ENCODE peak calls at places on chromosomes 7 and 10, in five cellular contexts. Y is neural crest cell, B is AG09309, I is BJ, O is ovary. N is an unnamed sample.

GRCh38 chr7:24050991-24051529 is 232.9 kb upstream of the NPY start:
- DNase-seq in Y (no peak), I (no peak), O (no peak), B (no peak), N (no peak)

GRCh38 chr10:60323171-60323570 is 66.5 kb downstream of the ANK3 start:
- DNase-seq in B (no peak), I (no peak), O (no peak), Y (no peak), N (no peak)

GRCh38 chr10:88129013-88129412 is 265.6 kb downstream of the PTEN start:
- DNase-seq in B (no peak), Y (no peak), I (no peak), O (no peak), N (no peak)

GRCh38 chr7:107958764-107959526 is 44.0 kb downstream of the LAMB1 start:
- DNase-seq in I (peak), O (no peak), Y (no peak), B (peak), N (no peak)

GRCh38 chr10:32943854-32944661 is 14.0 kb downstream of the ITGB1 start:
- DNase-seq in Y (no peak), B (no peak), I (no peak), O (no peak), N (no peak)

GRCh38 chr10:22560391-22561239 is 153.8 kb downstream of the PIP4K2A start:
- DNase-seq in Y (no peak), B (no peak), I (no peak), O (no peak), N (no peak)

GRCh38 chr10:20443094-20443493 is 454.0 kb downstream of the NEBL start:
- DNase-seq in Y (no peak), O (no peak), B (no peak), I (no peak), N (no peak)

GRCh38 chr7:4797858-4798705 is 22.7 kb downstream of the AP5Z1 start:
- DNase-seq in I (no peak), O (peak), B (no peak), Y (peak), N (peak)

GRCh38 chr7:16960566-16960965 is 78.8 kb upstream of the AGR3 start:
- DNase-seq in O (no peak), Y (no peak), I (no peak), B (no peak), N (no peak)

GRCh38 chr10:113454341-113455061 is 98.4 kb upstream of the HABP2 start:
- DNase-seq in B (no peak), O (peak), Y (peak), I (no peak), N (peak)

GRCh38 chr7:14974688-14975087 is 72.1 kb upstream of the DGKB start:
- DNase-seq in Y (no peak), B (no peak), I (no peak), O (no peak), N (no peak)

GRCh38 chr10:63521389-63522128 is at the start of gene REEP3:
- DNase-seq in I (no peak), O (peak), B (peak), Y (peak), N (peak)
- TF ChIP-seq CTCF in I (no peak), O (no peak), B (no peak), Y (no peak), N (no peak)

DNA sequence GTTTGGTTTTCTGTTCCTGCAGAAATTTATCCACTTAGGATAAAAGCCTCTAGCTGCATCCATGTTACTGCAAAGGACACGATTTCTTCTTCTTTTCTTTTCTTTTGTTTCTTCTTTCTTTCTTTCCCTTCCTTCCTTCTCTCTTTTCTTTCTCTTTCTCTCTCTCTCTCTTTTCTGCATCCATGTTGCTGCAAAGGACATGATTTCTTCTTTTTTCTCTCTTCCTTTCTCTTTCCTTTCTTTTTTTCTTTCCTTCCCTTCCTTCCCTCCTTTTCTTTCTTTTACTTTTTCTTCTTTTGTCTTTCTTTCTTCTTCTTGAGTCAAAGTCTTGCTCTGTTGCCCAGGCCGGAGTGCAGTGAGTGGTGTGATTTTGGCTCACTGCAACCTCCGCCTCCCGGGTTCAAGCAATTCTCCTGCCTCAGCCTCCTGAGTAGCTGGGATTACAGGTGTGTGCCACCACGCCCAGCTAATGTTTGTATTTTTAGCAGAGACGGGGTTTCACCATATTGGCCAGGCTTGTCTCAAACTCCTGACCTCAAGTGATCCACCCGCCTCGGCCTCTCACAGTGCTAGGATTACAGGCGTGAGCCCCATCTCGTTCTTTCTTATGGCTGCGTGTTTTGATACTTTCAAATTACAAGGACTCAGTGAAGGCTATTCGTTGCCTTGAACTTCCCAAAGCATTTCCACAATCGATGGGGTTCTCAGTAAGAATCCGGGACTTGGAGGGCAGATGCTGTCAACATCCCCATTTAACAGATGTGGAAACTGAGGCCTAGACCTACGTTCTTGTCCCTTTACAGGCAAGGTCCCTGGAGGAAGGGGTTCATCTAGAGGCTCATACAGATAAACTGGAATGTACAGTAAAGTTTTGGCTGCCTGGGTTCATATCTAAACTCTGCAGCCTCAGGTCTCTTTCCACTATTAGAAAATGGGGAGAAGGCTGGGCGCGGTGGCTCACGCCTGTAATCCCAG is 1.9 kb upstream of the GNB2 start:
- DNase-seq in O (no peak), B (no peak), Y (no peak), I (no peak), N (no peak)
- TF ChIP-seq CTCF in O (no peak), B (no peak), Y (no peak), I (no peak), N (no peak)

GRCh38 chr7:139526578-139527544 is 3.4 kb downstream of the CLEC2L start:
- DNase-seq in Y (no peak), B (peak), O (no peak), I (peak), N (no peak)

GRCh38 chr7:139523988-139524815 is 717 bp downstream of the CLEC2L start:
- DNase-seq in O (no peak), Y (no peak), B (no peak), I (no peak), N (no peak)

GRCh38 chr7:139525239-139525638 is 1.8 kb downstream of the CLEC2L start:
- DNase-seq in Y (no peak), B (no peak), O (no peak), I (no peak), N (no peak)

GRCh38 chr7:139523199-139523941 is at the start of gene CLEC2L:
- DNase-seq in Y (no peak), O (no peak), I (no peak), B (no peak), N (peak)

GRCh38 chr7:139525750-139526149 is 2.3 kb downstream of the CLEC2L start:
- DNase-seq in Y (no peak), O (no peak), I (no peak), B (no peak), N (no peak)
- TF ChIP-seq CTCF in Y (no peak), O (no peak), I (no peak), B (no peak), N (no peak)

DNA sequence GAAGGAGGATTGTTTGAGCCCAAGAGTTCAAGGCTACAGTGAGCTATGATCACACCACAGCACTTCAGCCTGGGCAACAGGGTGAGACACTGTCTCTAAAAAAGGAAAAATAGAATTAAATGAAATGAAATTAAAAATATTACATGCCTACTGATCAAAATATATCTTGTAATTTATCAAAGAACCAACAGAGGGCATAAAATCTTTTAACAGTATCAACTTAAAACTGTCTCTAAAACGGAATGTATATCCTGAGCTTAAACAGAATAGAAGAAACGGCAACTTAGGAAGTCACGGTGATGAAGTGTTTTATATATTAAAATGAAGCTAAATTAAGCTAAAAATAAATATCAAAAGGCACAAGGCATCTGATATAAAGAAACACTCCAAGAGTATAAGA is 78.8 kb downstream of the MTPAP start:
- DNase-seq in I (no peak), B (no peak), O (no peak), Y (no peak), N (no peak)
- TF ChIP-seq CTCF in I (no peak), B (peak), O (no peak), Y (peak), N (peak)

GRCh38 chr10:101400529-101400928 is 46.6 kb downstream of the BTRC start:
- DNase-seq in O (no peak), B (no peak), Y (no peak), I (no peak), N (no peak)

GRCh38 chr10:101397140-101397539 is 43.2 kb downstream of the BTRC start:
- DNase-seq in Y (no peak), B (peak), I (peak), O (no peak), N (peak)

GRCh38 chr10:101405006-101405405 is 51.0 kb downstream of the BTRC start:
- DNase-seq in B (no peak), I (no peak), Y (no peak), O (no peak), N (no peak)

GRCh38 chr10:101403161-101403560 is 49.2 kb downstream of the BTRC start:
- DNase-seq in Y (no peak), I (no peak), O (no peak), B (no peak), N (no peak)

GRCh38 chr10:101402711-101403110 is 48.7 kb downstream of the BTRC start:
- DNase-seq in B (no peak), I (no peak), Y (no peak), O (no peak), N (no peak)
- TF ChIP-seq CTCF in B (no peak), I (no peak), Y (no peak), O (no peak), N (no peak)

GRCh38 chr7:151432658-151433521 is 7.1 kb downstream of the CRYGN start:
- DNase-seq in I (no peak), O (peak), B (no peak), Y (no peak), N (no peak)
- TF ChIP-seq CTCF in I (peak), O (no peak), B (no peak), Y (no peak), N (no peak)

DNA sequence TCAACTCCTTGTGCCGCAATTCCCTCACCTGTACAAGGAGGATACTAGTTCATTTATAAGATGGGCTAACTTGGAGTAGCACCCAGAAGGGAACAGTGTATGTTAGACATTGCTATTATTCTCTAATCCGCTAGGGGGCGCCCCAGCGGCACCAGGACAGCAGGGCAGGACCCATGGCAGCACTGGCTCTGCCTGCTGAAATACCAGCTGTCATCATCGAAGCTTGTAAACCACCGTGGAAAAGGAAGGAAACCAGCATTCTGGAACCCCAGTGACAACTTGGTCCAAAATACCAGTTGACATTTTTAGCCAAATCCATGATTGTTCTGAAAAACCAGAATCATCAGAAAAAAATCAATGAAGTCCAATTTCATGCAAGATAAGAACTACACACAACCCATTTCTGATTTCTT is 134.4 kb downstream of the ITGA8 start:
- DNase-seq in O (peak), Y (peak), B (no peak), I (no peak), N (peak)
- TF ChIP-seq CTCF in O (no peak), Y (peak), B (peak), I (peak), N (peak)

GRCh38 chr10:125343118-125343752 is 182.9 kb upstream of the CTBP2 start:
- DNase-seq in I (no peak), Y (peak), O (no peak), B (no peak), N (peak)
- TF ChIP-seq CTCF in I (peak), Y (peak), O (peak), B (peak), N (peak)

DNA sequence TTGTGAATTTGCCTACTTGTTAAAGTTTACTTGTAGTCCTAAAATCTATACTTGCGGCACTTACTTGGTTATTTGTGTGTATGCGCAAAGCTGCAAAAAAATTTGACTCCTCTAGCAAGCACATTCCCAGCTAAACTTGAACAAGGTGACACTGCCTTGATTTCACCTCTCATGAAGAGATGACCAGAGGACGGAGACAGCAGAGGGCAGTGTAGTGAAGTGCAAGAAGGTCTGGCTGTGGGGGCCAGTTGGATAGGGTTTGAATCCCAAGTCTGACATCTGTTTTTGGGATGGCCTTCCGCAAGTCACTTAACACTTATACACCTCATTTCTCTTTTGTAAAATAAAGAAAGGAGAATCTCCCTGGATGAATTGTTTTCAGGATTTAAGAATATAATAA is 15.7 kb downstream of the SLK start:
- DNase-seq in O (no peak), I (no peak), B (no peak), Y (no peak), N (peak)
- TF ChIP-seq CTCF in O (no peak), I (peak), B (no peak), Y (peak), N (no peak)